ENCODE peak calls at places on chromosome 10, in nine cellular contexts. G, W, M, U, N, Z, I, A and R are unnamed samples.
A peak's percentile ranks its signal among the peaks of the same experiment; 100 is the strongest.

GRCh38 chr10:59606551-59606961 is 103.1 kb downstream of the SLC16A9 start:
- DNase-seq in G (peak; percentile 88), N (peak; percentile 35), M (peak; percentile 63), I (no peak), U (peak; percentile 28), W (no peak), Z (no peak), A (no peak), R (no peak)

GRCh38 chr10:11272915-11273389 is 255.3 kb downstream of the CELF2 start:
- DNase-seq in M (no peak), N (no peak), G (no peak), U (no peak), Z (no peak), W (no peak), I (no peak), A (no peak), R (no peak)

GRCh38 chr10:121851791-121852190 is 76.0 kb downstream of the ATE1 start:
- DNase-seq in W (peak; percentile 11), N (peak; percentile 2), Z (no peak), I (no peak), U (no peak), G (peak; percentile 39), A (no peak), M (no peak), R (no peak)

GRCh38 chr10:66349076-66349475 is 576.8 kb upstream of the LRRTM3 start:
- DNase-seq in W (peak; percentile 6), Z (no peak), A (no peak), I (no peak), U (no peak), M (no peak), N (no peak), G (no peak), R (no peak)

GRCh38 chr10:60496181-60496580 is 106.5 kb upstream of the ANK3 start:
- DNase-seq in N (no peak), M (no peak), A (no peak), W (no peak), U (no peak), I (no peak), G (no peak), Z (no peak), R (no peak)

GRCh38 chr10:9853405-9854010 is 1164.2 kb upstream of the CELF2 start:
- DNase-seq in A (no peak), N (no peak), W (no peak), U (no peak), I (no peak), G (no peak), M (no peak), Z (no peak), R (no peak)

GRCh38 chr10:103069453-103070331 is 123.4 kb downstream of the NT5C2 start:
- DNase-seq in A (peak; percentile 83), N (peak; percentile 30), U (peak; percentile 48), Z (peak; percentile 79), W (peak; percentile 88), I (peak; percentile 56), M (peak; percentile 74), G (peak; percentile 56), R (peak; percentile 40)

GRCh38 chr10:124679401-124679800 is 64.8 kb downstream of the FAM53B start:
- DNase-seq in Z (no peak), G (no peak), N (no peak), U (no peak), M (no peak), W (no peak), A (no peak), I (no peak), R (no peak)

GRCh38 chr10:48996-49395 is at the start of gene TUBB8:
- DNase-seq in A (no peak), N (no peak), G (no peak), W (no peak), Z (no peak), I (no peak), M (no peak), U (no peak), R (no peak)

GRCh38 chr10:17643339-17643754 is 604 bp upstream of the STAM start:
- DNase-seq in Z (no peak), M (peak; percentile 61), N (peak; percentile 76), G (no peak), I (no peak), U (peak; percentile 87), W (peak; percentile 69), A (no peak), R (peak; percentile 80)

GRCh38 chr10:103980246-103980906 is 13.4 kb downstream of the SLK start:
- DNase-seq in A (no peak), N (no peak), M (no peak), Z (no peak), I (peak; percentile 48), U (no peak), G (no peak), W (no peak), R (no peak)

GRCh38 chr10:106424076-106424475 is 740.4 kb downstream of the SORCS1 start:
- DNase-seq in N (peak; percentile 90), G (peak; percentile 18), U (peak; percentile 95), A (no peak), Z (no peak), I (no peak), W (no peak), M (peak; percentile 92), R (no peak)

GRCh38 chr10:79127151-79127961 is 58.6 kb downstream of the ZMIZ1 start:
- DNase-seq in G (peak; percentile 84), A (no peak), Z (no peak), W (peak; percentile 57), M (peak; percentile 100), U (peak; percentile 35), N (peak; percentile 77), I (peak; percentile 67), R (peak; percentile 91)

GRCh38 chr10:131195116-131195515 is 116.4 kb downstream of the TCERG1L start:
- DNase-seq in A (peak; percentile 7), U (no peak), N (no peak), G (no peak), Z (no peak), W (no peak), M (no peak), I (no peak), R (no peak)

GRCh38 chr10:25532213-25532612 is 357.4 kb downstream of the GPR158 start:
- DNase-seq in Z (no peak), U (no peak), W (no peak), M (no peak), N (no peak), A (no peak), I (no peak), G (no peak), R (no peak)

GRCh38 chr10:124388823-124389612 is 29.7 kb downstream of the OAT start:
- DNase-seq in N (peak; percentile 34), G (peak; percentile 89), A (peak; percentile 98), W (peak; percentile 92), U (peak; percentile 72), Z (peak; percentile 92), I (peak; percentile 83), M (peak; percentile 86), R (peak; percentile 85)

GRCh38 chr10:119177708-119178370 is 773 bp downstream of the PRDX3 start:
- DNase-seq in M (no peak), U (no peak), N (no peak), W (no peak), G (no peak), Z (no peak), A (no peak), I (no peak), R (no peak)

GRCh38 chr10:37975407-37975991 is 948 bp downstream of the ZNF25 start:
- DNase-seq in G (peak; percentile 10), Z (peak; percentile 27), W (peak; percentile 0), I (no peak), U (peak; percentile 6), M (peak; percentile 20), A (no peak), N (no peak), R (no peak)

GRCh38 chr10:110615057-110615630 is 29.0 kb upstream of the RBM20 start:
- DNase-seq in N (peak; percentile 31), A (no peak), G (no peak), U (no peak), M (peak; percentile 7), Z (no peak), W (no peak), I (no peak), R (no peak)

GRCh38 chr10:130814610-130815009 is 496.9 kb downstream of the TCERG1L start:
- DNase-seq in U (no peak), A (peak; percentile 28), W (no peak), M (no peak), Z (no peak), I (no peak), N (no peak), G (no peak), R (no peak)

DNA sequence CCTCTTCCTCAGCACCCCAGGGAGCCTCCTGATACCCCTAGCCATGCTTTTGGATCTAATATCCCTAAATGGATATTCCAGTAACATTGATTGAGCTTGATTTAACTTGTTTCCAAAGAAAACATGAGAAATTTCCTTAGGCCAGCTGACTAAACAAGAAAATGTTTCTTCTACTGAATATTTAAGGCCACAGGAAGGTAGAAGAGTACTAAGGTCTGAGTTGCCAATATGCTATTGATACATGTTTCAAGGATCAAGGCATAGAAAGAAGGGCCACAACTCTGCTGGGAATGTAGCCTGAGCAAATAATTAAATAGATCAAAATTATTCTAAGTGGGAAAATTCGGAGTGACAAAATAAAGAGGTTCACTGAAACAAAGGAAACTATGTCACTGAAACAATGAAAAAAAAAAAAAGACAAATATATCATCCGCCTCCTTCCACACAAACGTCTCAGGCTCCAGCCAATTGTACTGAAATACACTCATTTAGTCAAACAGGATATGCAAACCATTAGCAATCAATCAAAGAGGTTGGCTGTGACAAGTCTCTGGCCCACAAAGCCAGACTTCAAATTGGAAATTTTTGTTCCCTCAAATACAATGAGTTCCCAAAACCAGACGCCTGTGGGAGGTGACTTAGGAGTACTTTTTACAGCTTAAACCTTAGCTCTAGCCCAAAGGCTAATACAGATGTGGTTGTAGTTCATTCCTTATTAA is 396.2 kb downstream of the HTR7 start:
- DNase-seq in G (no peak), M (no peak), N (peak; percentile 86), I (peak; percentile 72), W (no peak), Z (no peak), A (no peak), U (no peak), R (no peak)
- TF ChIP-seq CTCF in G (no peak), M (no peak), N (no peak), I (no peak), W (no peak), Z (no peak), A (no peak), U (no peak), R (no peak)

GRCh38 chr10:34816067-34817002 is 1.2 kb upstream of the PARD3 start:
- DNase-seq in M (peak; percentile 70), G (peak; percentile 45), U (no peak), N (no peak), A (no peak), W (peak; percentile 56), I (peak; percentile 34), Z (no peak), R (peak; percentile 26)
- TF ChIP-seq EZH2 in M (no peak), G (no peak), U (no peak), N (no peak), A (peak; percentile 56), W (peak; percentile 42), I (peak; percentile 68), Z (no peak), R (no peak)

GRCh38 chr10:15112657-15113056 is 15.5 kb downstream of the RPP38 start:
- DNase-seq in I (no peak), N (no peak), M (no peak), W (peak; percentile 75), A (no peak), G (peak; percentile 19), Z (no peak), U (no peak), R (no peak)
- H3K36me3 ChIP-seq in I (peaks cover 10% of the 10 kb centered on the region), N (peaks cover 6% of the 10 kb centered on the region), M (peaks cover 4% of the 10 kb centered on the region), W (no peaks in the 10 kb centered on the region), A (peaks cover 7% of the 10 kb centered on the region), G (no peaks in the 10 kb centered on the region), Z (no peaks in the 10 kb centered on the region), U (no peaks in the 10 kb centered on the region), R (peaks cover 3% of the 10 kb centered on the region)

GRCh38 chr10:84574101-84574500 is 245.7 kb downstream of the CCSER2 start:
- DNase-seq in U (peak; percentile 5), G (peak; percentile 8), N (no peak), A (no peak), I (no peak), Z (no peak), W (peak; percentile 34), M (peak; percentile 23), R (no peak)
- TF ChIP-seq CTCF in U (peak; percentile 33), G (peak; percentile 35), N (no peak), A (peak; percentile 49), I (peak; percentile 4), Z (peak; percentile 4), W (peak; percentile 66), M (peak; percentile 48), R (peak; percentile 50)